ENCODE peak calls at places on chromosomes 12 and 14, in eight cellular contexts. S is activated CD4-positive, alpha-beta T cell treated with anti-CD3 and anti-CD28 coated beads for 48 hours; D is activated T-cell treated with anti-CD3 and anti-CD28 coated beads, Interleukin-2, amount 50 U/mL, for 24 hours; V is Panc1; X is EH; M is amniotic stem cell; L is T-cell; Q is fibroblast of lung. E is an unnamed sample.
A peak's percentile ranks its signal among the peaks of the same experiment; 100 is the strongest.

GRCh38 chr12:42798811-42799438 is 209.4 kb upstream of the PRICKLE1 start:
- DNase-seq in S (no peak), D (no peak), V (no peak), X (peak; percentile 82), M (peak; percentile 14), L (no peak), Q (peak; percentile 83), E (peak; percentile 76)

GRCh38 chr14:105073720-105074600 is 8.7 kb upstream of the GPR132 start:
- DNase-seq in S (no peak), D (no peak), V (no peak), X (no peak), M (no peak), L (no peak), Q (no peak), E (no peak)

GRCh38 chr12:69161835-69162234 is 77.5 kb upstream of the CPSF6 start:
- DNase-seq in S (peak; percentile 63), D (no peak), V (no peak), X (peak; percentile 10), M (no peak), L (no peak), Q (peak; percentile 33), E (peak; percentile 16)

GRCh38 chr12:93902736-93903562 is 225.8 kb downstream of the CRADD start:
- DNase-seq in S (no peak), D (no peak), V (no peak), X (no peak), M (no peak), L (no peak), Q (no peak), E (no peak)

GRCh38 chr12:97167598-97167997 is 260.5 kb downstream of the NEDD1 start:
- DNase-seq in S (peak; percentile 3), D (no peak), V (no peak), X (no peak), M (no peak), L (no peak), Q (peak; percentile 90), E (no peak)

GRCh38 chr12:55874465-55874864 is 31.7 kb upstream of the MMP19 start:
- DNase-seq in S (no peak), D (no peak), V (no peak), X (peak; percentile 14), M (no peak), L (no peak), Q (peak; percentile 51), E (no peak)

GRCh38 chr12:21607701-21608100 is 3.1 kb upstream of the GYS2 start:
- DNase-seq in S (no peak), D (no peak), V (no peak), X (peak; percentile 33), M (no peak), L (no peak), Q (peak; percentile 16), E (peak; percentile 15)

GRCh38 chr12:86331012-86331411 is 74.8 kb upstream of the MGAT4C start:
- DNase-seq in S (no peak), D (no peak), V (no peak), X (no peak), M (no peak), L (no peak), Q (no peak), E (no peak)

GRCh38 chr12:50057896-50058670 is 687 bp downstream of the ASIC1 start:
- DNase-seq in S (no peak), D (peak; percentile 49), V (no peak), X (no peak), M (no peak), L (no peak), Q (no peak), E (no peak)

GRCh38 chr12:95336387-95337067 is 118.9 kb downstream of the VEZT start:
- DNase-seq in S (no peak), D (no peak), V (peak; percentile 42), X (peak; percentile 89), M (peak; percentile 48), L (no peak), Q (peak; percentile 81), E (peak; percentile 82)

GRCh38 chr12:84922721-84923120 is 10.1 kb upstream of the SLC6A15 start:
- DNase-seq in S (no peak), D (no peak), V (no peak), X (no peak), M (no peak), L (no peak), Q (peak; percentile 3), E (no peak)

GRCh38 chr12:124829008-124829707 is 34.5 kb downstream of the SCARB1 start:
- DNase-seq in S (no peak), D (no peak), V (peak; percentile 36), X (peak; percentile 98), M (peak; percentile 30), L (no peak), Q (peak; percentile 86), E (peak; percentile 97)

GRCh38 chr12:59075141-59075540 is 154.8 kb upstream of the LRIG3 start:
- DNase-seq in S (no peak), D (no peak), V (no peak), X (no peak), M (no peak), L (no peak), Q (no peak), E (no peak)

GRCh38 chr12:3535431-3535841 is 44.4 kb downstream of the PRMT8 start:
- DNase-seq in S (no peak), D (no peak), V (no peak), X (no peak), M (no peak), L (no peak), Q (no peak), E (no peak)

GRCh38 chr14:22997676-22998323 is 12.1 kb downstream of the C14orf93 start:
- DNase-seq in S (no peak), D (no peak), V (no peak), X (no peak), M (no peak), L (no peak), Q (no peak), E (no peak)

GRCh38 chr14:64835431-64835830 is 44.3 kb downstream of the SPTB start:
- DNase-seq in S (no peak), D (no peak), V (no peak), X (no peak), M (no peak), L (no peak), Q (no peak), E (no peak)

GRCh38 chr12:110312581-110313360 is 31.7 kb downstream of the ATP2A2 start:
- DNase-seq in S (no peak), D (no peak), V (peak; percentile 4), X (peak; percentile 88), M (peak; percentile 14), L (no peak), Q (peak; percentile 78), E (peak; percentile 83)

GRCh38 chr14:37196604-37197420 is 925 bp upstream of the MIPOL1 start:
- DNase-seq in S (no peak), D (no peak), V (no peak), X (no peak), M (no peak), L (no peak), Q (no peak), E (no peak)

GRCh38 chr12:12537421-12537820 is 25.2 kb downstream of the DUSP16 start:
- DNase-seq in S (no peak), D (no peak), V (no peak), X (no peak), M (no peak), L (no peak), Q (no peak), E (no peak)

GRCh38 chr12:131735863-131736806 is 25.2 kb downstream of the SFSWAP start:
- DNase-seq in S (no peak), D (peak; percentile 17), V (no peak), X (no peak), M (no peak), L (no peak), Q (no peak), E (no peak)

GRCh38 chr12:51951843-51952722 is 584 bp downstream of the ACVR1B start:
- DNase-seq in S (peak; percentile 13), D (peak; percentile 48), V (no peak), X (peak; percentile 23), M (no peak), L (no peak), Q (no peak), E (peak; percentile 26)

GRCh38 chr14:98711453-98711852 is 560.5 kb downstream of the BCL11B start:
- DNase-seq in S (no peak), D (no peak), V (no peak), X (no peak), M (no peak), L (no peak), Q (no peak), E (no peak)

GRCh38 chr12:51632598-51632997 is 41.6 kb downstream of the SCN8A start:
- DNase-seq in S (no peak), D (no peak), V (no peak), X (no peak), M (no peak), L (no peak), Q (no peak), E (no peak)

GRCh38 chr14:29846339-29847129 is 81.1 kb downstream of the PRKD1 start:
- DNase-seq in S (no peak), D (no peak), V (no peak), X (no peak), M (no peak), L (no peak), Q (peak; percentile 19), E (no peak)

GRCh38 chr14:104505085-104506074 is 74.2 kb upstream of the C14orf180 start:
- DNase-seq in S (no peak), D (no peak), V (no peak), X (no peak), M (no peak), L (no peak), Q (no peak), E (no peak)

GRCh38 chr14:69464829-69465228 is 19.7 kb upstream of the PLEKHD1 start:
- DNase-seq in S (no peak), D (no peak), V (no peak), X (peak; percentile 92), M (peak; percentile 24), L (no peak), Q (peak; percentile 96), E (peak; percentile 94)

GRCh38 chr14:21025374-21026151 is 702 bp upstream of the NDRG2 start:
- DNase-seq in S (peak; percentile 23), D (no peak), V (no peak), X (no peak), M (no peak), L (no peak), Q (no peak), E (no peak)

GRCh38 chr14:36724162-36724561 is 62.5 kb downstream of the PAX9 start:
- DNase-seq in S (no peak), D (no peak), V (no peak), X (no peak), M (no peak), L (no peak), Q (no peak), E (no peak)

GRCh38 chr14:85532981-85533820 is 3.3 kb downstream of the FLRT2 start:
- DNase-seq in S (no peak), D (no peak), V (no peak), X (peak; percentile 86), M (peak; percentile 67), L (no peak), Q (peak; percentile 85), E (peak; percentile 90)

GRCh38 chr12:58529114-58529665 is 391.1 kb downstream of the LRIG3 start:
- DNase-seq in S (no peak), D (no peak), V (peak; percentile 77), X (peak; percentile 80), M (no peak), L (no peak), Q (peak; percentile 87), E (peak; percentile 77)

GRCh38 chr12:50520808-50521207 is 16.0 kb downstream of the DIP2B start:
- DNase-seq in S (no peak), D (no peak), V (no peak), X (no peak), M (no peak), L (no peak), Q (no peak), E (no peak)

GRCh38 chr12:58086006-58086405 is 144.6 kb downstream of the ATP23 start:
- DNase-seq in S (no peak), D (no peak), V (no peak), X (no peak), M (no peak), L (no peak), Q (no peak), E (no peak)

GRCh38 chr14:73829526-73830431 is 21.9 kb upstream of the PTGR2 start:
- DNase-seq in S (peak; percentile 67), D (peak; percentile 40), V (no peak), X (peak; percentile 77), M (peak; percentile 55), L (no peak), Q (peak; percentile 93), E (peak; percentile 82)

GRCh38 chr12:112198120-112198733 is 72.9 kb downstream of the TRAFD1 start:
- DNase-seq in S (peak; percentile 71), D (peak; percentile 46), V (peak; percentile 10), X (peak; percentile 62), M (peak; percentile 11), L (peak; percentile 4), Q (peak; percentile 42), E (peak; percentile 51)